ENCODE peak calls at places on chromosomes 7 and 10, in seven cellular contexts. R is fibroblast of pulmonary artery, N is memory B cell, U is T-helper 9 cell, P is H54, M is dermis microvascular lymphatic vessel endothelial cell, Z is fibroblast of mammary gland. C is an unnamed sample.

GRCh38 chr10:116669832-116670644 is 49.3 kb downstream of the PNLIPRP2 start:
- DNase-seq in R (no peak), N (no peak), U (no peak), P (no peak), M (no peak), Z (no peak), C (no peak)

GRCh38 chr7:123872908-123873307 is 27.9 kb downstream of the HYAL4 start:
- DNase-seq in R (no peak), N (no peak), U (no peak), P (no peak), M (no peak), Z (no peak), C (no peak)

GRCh38 chr10:62019013-62019684 is 117.7 kb downstream of the ARID5B start:
- DNase-seq in R (peak; percentile 54), N (no peak), U (no peak), P (no peak), M (peak; percentile 37), Z (peak; percentile 36), C (peak; percentile 83)

GRCh38 chr10:28734940-28735759 is 57.8 kb downstream of the BAMBI start:
- DNase-seq in R (peak; percentile 85), N (no peak), U (no peak), P (peak; percentile 33), M (peak; percentile 58), Z (peak; percentile 95), C (peak; percentile 98)

GRCh38 chr10:71745659-71746250 is 26.2 kb upstream of the C10orf105 start:
- DNase-seq in R (no peak), N (no peak), U (no peak), P (no peak), M (no peak), Z (no peak), C (no peak)

GRCh38 chr10:103284170-103284569 is 7.2 kb downstream of the INA start:
- DNase-seq in R (peak; percentile 62), N (no peak), U (no peak), P (no peak), M (no peak), Z (peak; percentile 75), C (no peak)

GRCh38 chr10:97058521-97058920 is 127.2 kb downstream of the SLIT1 start:
- DNase-seq in R (no peak), N (no peak), U (no peak), P (no peak), M (no peak), Z (no peak), C (no peak)

GRCh38 chr7:155467846-155468821 is 10.2 kb downstream of the EN2 start:
- DNase-seq in R (no peak), N (peak; percentile 40), U (no peak), P (no peak), M (no peak), Z (no peak), C (no peak)

GRCh38 chr10:71081912-71082311 is 130.5 kb upstream of the UNC5B start:
- DNase-seq in R (no peak), N (no peak), U (no peak), P (no peak), M (no peak), Z (no peak), C (no peak)

GRCh38 chr10:91975438-91975837 is 51.9 kb downstream of the BTAF1 start:
- DNase-seq in R (no peak), N (no peak), U (no peak), P (no peak), M (no peak), Z (no peak), C (no peak)

GRCh38 chr7:40833541-40834234 is 698.9 kb downstream of the SUGCT start:
- DNase-seq in R (peak; percentile 49), N (no peak), U (no peak), P (no peak), M (peak; percentile 21), Z (peak; percentile 44), C (peak; percentile 63)

GRCh38 chr10:116712499-116712898 is 29.9 kb downstream of the HSPA12A start:
- DNase-seq in R (no peak), N (no peak), U (no peak), P (no peak), M (no peak), Z (no peak), C (peak; percentile 37)

GRCh38 chr7:91306266-91306665 is 42.0 kb downstream of the FZD1 start:
- DNase-seq in R (no peak), N (no peak), U (no peak), P (no peak), M (no peak), Z (no peak), C (no peak)

GRCh38 chr7:129676017-129676897 is 64.7 kb downstream of the NRF1 start:
- DNase-seq in R (no peak), N (no peak), U (no peak), P (no peak), M (no peak), Z (no peak), C (no peak)

GRCh38 chr10:80509403-80510161 is 28.1 kb upstream of the SH2D4B start:
- DNase-seq in R (peak; percentile 92), N (no peak), U (no peak), P (peak; percentile 96), M (peak; percentile 95), Z (peak; percentile 83), C (peak; percentile 60)

GRCh38 chr7:133638835-133639234 is 386.0 kb downstream of the EXOC4 start:
- DNase-seq in R (no peak), N (no peak), U (no peak), P (no peak), M (no peak), Z (no peak), C (no peak)

GRCh38 chr10:12588091-12588850 is 238.9 kb downstream of the CAMK1D start:
- DNase-seq in R (no peak), N (no peak), U (peak; percentile 4), P (no peak), M (no peak), Z (no peak), C (peak; percentile 16)

GRCh38 chr7:13639416-13639815 is 350.1 kb downstream of the ETV1 start:
- DNase-seq in R (peak; percentile 4), N (no peak), U (no peak), P (no peak), M (peak; percentile 1), Z (no peak), C (no peak)

C was measured in fibroblast of the aortic adventitia.